ENCODE peak calls at places on chromosomes 2 and 18, in six cellular contexts. R is MM.1S, A is heart right ventricle, M is tibial nerve, W is heart left ventricle, C is ovary. B is an unnamed sample.

GRCh38 chr2:168955321-168955720 is 54.2 kb downstream of the G6PC2 start:
- DNase-seq in W (no peak), M (no peak), R (no peak), C (no peak), A (no peak), B (no peak)

GRCh38 chr18:49892148-49892924 is 79.0 kb upstream of the ACAA2 start:
- DNase-seq in W (no peak), M (no peak), C (no peak), A (no peak), R (no peak), B (no peak)

GRCh38 chr2:137220438-137220998 is 455.2 kb downstream of the THSD7B start:
- DNase-seq in A (no peak), W (no peak), C (no peak), M (no peak), R (no peak), B (no peak)

GRCh38 chr2:168534926-168535325 is 78.9 kb downstream of the CERS6 start:
- DNase-seq in M (no peak), W (no peak), R (no peak), C (no peak), A (no peak), B (no peak)

GRCh38 chr2:38763728-38764127 is 12.6 kb upstream of the SRSF7 start:
- DNase-seq in R (no peak), M (no peak), C (no peak), W (no peak), A (no peak), B (no peak)

GRCh38 chr2:222424281-222424728 is at the start of gene SGPP2:
- DNase-seq in R (peak; percentile 42), C (peak; percentile 32), W (no peak), M (no peak), A (no peak), B (no peak)

GRCh38 chr2:50607746-50608145 is 424.2 kb downstream of the NRXN1 start:
- DNase-seq in A (no peak), W (no peak), C (no peak), R (no peak), M (no peak), B (no peak)

GRCh38 chr2:174025271-174026121 is 60.3 kb upstream of the SP3 start:
- DNase-seq in C (peak; percentile 72), M (peak; percentile 92), R (no peak), A (peak; percentile 77), W (peak; percentile 71), B (no peak)

GRCh38 chr18:3624818-3625716 is 175.1 kb downstream of the TGIF1 start:
- DNase-seq in A (no peak), M (peak; percentile 35), W (no peak), R (no peak), C (no peak), B (peak; percentile 51)

GRCh38 chr2:136344339-136344738 is 226.4 kb upstream of the CXCR4 start:
- DNase-seq in C (no peak), R (no peak), A (no peak), M (no peak), W (no peak), B (no peak)

GRCh38 chr2:42046819-42047487 is 868 bp upstream of the PKDCC start:
- DNase-seq in C (peak; percentile 79), W (no peak), R (no peak), A (no peak), M (peak; percentile 56), B (no peak)

GRCh38 chr2:166134252-166135151 is 6.7 kb upstream of the SCN1A start:
- DNase-seq in M (no peak), W (no peak), R (no peak), A (no peak), C (no peak), B (no peak)

GRCh38 chr2:147636238-147636887 is 208.5 kb upstream of the ACVR2A start:
- DNase-seq in C (no peak), A (no peak), R (no peak), M (peak; percentile 17), W (no peak), B (no peak)

GRCh38 chr2:180523629-180524340 is 456.6 kb upstream of the UBE2E3 start:
- DNase-seq in C (no peak), W (no peak), A (no peak), M (no peak), R (no peak), B (no peak)

GRCh38 chr2:150133623-150134022 is 353.8 kb downstream of the RND3 start:
- DNase-seq in W (no peak), A (no peak), C (no peak), R (peak; percentile 95), M (no peak), B (no peak)

GRCh38 chr2:200305797-200306718 is at the start of gene SPATS2L:
- DNase-seq in W (peak; percentile 88), C (peak; percentile 86), R (peak; percentile 77), M (peak; percentile 56), A (peak; percentile 85), B (peak; percentile 9)

GRCh38 chr2:200308001-200308400 is 1.5 kb downstream of the SPATS2L start:
- DNase-seq in C (no peak), A (no peak), R (peak; percentile 8), W (no peak), M (no peak), B (no peak)

GRCh38 chr2:200308421-200309295 is 2.2 kb downstream of the SPATS2L start:
- DNase-seq in W (no peak), R (no peak), A (no peak), M (no peak), C (no peak), B (no peak)

GRCh38 chr2:200306969-200307811 is 697 bp downstream of the SPATS2L start:
- DNase-seq in C (peak; percentile 70), W (peak; percentile 59), A (peak; percentile 26), R (peak; percentile 60), M (peak; percentile 26), B (no peak)

GRCh38 chr2:200306719-200306968 is 151 bp downstream of the SPATS2L start:
- DNase-seq in M (no peak), A (no peak), W (no peak), R (no peak), C (no peak), B (no peak)
- H3K27ac ChIP-seq in M (peak overlapping the region; percentile 93), A (peak overlapping the region; percentile 97), W (peak overlapping the region; percentile 96), R (peak overlapping the region; percentile 65), C (peak overlapping the region; percentile 95), B (no peak overlapping the region)

DNA sequence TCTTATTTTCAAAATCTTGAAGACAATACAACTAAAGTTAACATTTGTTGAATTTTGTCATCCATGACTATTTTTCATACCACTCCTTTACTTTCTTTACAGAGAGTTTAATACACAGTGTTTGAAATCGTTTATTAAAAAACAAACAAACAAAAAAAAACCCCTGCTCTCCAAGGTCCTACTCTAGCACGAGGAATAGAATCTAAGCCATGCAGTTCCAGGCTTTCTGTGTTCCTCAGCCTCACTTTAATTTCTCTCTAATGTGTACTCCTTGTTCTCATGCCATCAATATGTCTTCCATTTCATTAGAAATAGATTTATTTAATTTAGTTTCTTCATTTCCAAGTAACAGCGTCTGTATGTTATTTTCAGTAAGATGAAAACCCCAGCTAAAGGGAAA is 381.2 kb upstream of the MC4R start:
- DNase-seq in M (no peak), R (no peak), W (no peak), A (no peak), C (no peak), B (no peak)
- H3K4me1 ChIP-seq in M (no peaks in the 10 kb centered on the region), R (no peaks in the 10 kb centered on the region), W (no peaks in the 10 kb centered on the region), A (no peaks in the 10 kb centered on the region), C (no peaks in the 10 kb centered on the region), B (no peaks in the 10 kb centered on the region)

DNA sequence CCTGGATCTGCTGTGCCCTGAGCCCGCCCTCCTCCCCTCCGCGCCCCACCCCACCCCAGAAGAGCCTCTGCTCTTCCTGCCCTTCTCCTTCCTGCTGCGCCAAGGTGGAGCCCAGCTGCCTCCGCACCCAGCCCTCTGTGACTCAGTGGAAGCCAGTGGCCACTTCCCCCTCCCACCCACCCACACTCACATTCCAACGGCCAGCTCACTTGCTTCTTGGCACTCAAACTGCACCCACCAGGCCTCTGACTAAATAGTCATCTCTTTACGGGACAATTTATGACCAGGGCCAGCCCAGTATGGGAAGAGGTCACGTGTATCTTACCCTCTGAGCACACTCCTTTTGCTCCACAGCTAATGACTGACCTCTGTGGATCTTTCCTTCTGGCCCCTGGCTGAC is 150.4 kb upstream of the SLC1A4 start:
- DNase-seq in W (no peak), C (no peak), M (no peak), A (no peak), R (no peak), B (no peak)
- H3K27ac ChIP-seq in W (no peak overlapping the region), C (no peak overlapping the region), M (peak overlapping the region; percentile 25), A (no peak overlapping the region), R (no peak overlapping the region), B (no peak overlapping the region)

GRCh38 chr2:237322564-237322963 is 91.4 kb downstream of the COL6A3 start:
- DNase-seq in R (peak; percentile 28), M (no peak), A (no peak), W (no peak), C (no peak), B (no peak)

GRCh38 chr2:237319887-237320286 is 94.1 kb downstream of the COL6A3 start:
- DNase-seq in M (no peak), W (no peak), R (no peak), A (no peak), C (no peak), B (no peak)

GRCh38 chr2:237321746-237322145 is 92.2 kb downstream of the COL6A3 start:
- DNase-seq in C (no peak), M (no peak), A (no peak), W (no peak), R (no peak), B (no peak)

GRCh38 chr2:237319086-237319820 is 94.7 kb downstream of the COL6A3 start:
- DNase-seq in W (no peak), R (no peak), A (no peak), M (no peak), C (no peak), B (no peak)

DNA sequence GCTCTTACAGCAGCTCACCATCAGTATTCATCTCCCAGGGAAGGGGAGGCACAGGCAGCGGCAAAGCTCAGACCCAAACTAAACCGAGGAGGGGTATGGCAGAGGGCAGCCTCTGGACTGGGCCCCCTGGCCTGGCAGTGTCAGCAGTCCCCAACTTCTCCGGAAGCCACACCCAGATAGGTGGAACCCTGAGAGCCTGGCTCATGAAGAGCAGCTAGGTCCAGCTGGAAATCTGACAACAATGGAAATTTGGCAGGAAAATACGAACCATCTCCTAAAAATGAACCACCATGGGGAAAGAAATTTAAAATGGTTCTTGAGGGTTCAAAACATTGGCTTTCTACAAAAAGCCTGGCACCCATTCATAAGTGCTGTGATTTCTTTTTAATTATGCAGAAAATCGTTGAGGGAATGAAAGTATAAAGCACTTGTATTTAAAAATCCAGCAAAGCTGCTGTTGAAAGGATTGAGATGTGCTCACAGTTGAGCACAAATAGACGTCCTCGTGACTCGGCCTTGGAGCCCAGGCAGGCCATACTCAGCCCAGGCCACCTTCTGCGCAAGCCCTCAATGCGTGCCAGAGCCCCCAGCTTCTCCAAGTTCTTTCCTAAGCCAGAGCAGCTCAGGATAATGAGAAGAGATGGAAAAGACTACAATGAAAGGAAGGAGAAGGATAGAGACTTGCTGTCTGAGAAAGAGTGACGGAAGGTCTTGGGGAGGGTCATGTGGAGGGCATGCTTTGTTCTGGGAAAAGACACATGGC is 93.0 kb downstream of the COL6A3 start:
- DNase-seq in R (no peak), C (no peak), A (peak; percentile 62), M (peak; percentile 71), W (peak; percentile 68), B (no peak)
- H3K4me1 ChIP-seq in R (no peaks in the 10 kb centered on the region), C (peaks cover 35% of the 10 kb centered on the region), A (peaks cover 56% of the 10 kb centered on the region), M (no peaks in the 10 kb centered on the region), W (peaks cover 6% of the 10 kb centered on the region), B (no peaks in the 10 kb centered on the region)

DNA sequence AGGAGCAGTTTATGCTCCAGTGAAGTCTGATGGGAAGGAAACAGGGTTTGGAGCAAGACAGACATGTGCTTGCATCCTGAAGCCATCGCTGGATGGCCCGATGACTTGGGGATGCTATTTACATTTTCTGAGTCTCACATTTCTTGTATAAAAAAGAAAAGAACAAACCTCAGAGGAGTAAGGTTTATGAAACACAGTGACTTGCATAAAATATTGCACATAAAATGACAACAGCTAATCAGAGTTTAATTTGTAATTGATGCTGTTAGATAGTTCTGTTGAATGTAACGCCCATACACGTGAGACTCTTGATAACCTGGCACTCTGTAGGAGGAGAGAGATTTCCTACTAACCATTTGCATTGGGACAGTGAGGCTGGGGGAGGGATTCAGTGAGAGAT is 16.5 kb downstream of the PRELID3A start:
- DNase-seq in R (no peak), M (no peak), C (no peak), A (no peak), W (no peak), B (no peak)
- H3K27ac ChIP-seq in R (no peak overlapping the region), M (peak overlapping the region; percentile 25), C (no peak overlapping the region), A (no peak overlapping the region), W (no peak overlapping the region), B (no peak overlapping the region)

B was measured in effector memory CD4-positive, alpha-beta T cell.